ENCODE peak calls at places on chromosomes 13 and 19, in nine cellular contexts. B, M, J, D, Y, E, A, T and P are unnamed samples.
A peak's percentile ranks its signal among the peaks of the same experiment; 100 is the strongest.

GRCh38 chr19:47109541-47110375 is 3.8 kb downstream of the ZC3H4 start:
- DNase-seq in J (peak; percentile 55), D (no peak), M (no peak), T (no peak), Y (no peak), A (peak; percentile 25), B (no peak), E (no peak), P (peak; percentile 11)

GRCh38 chr13:67048084-67048792 is 181.9 kb downstream of the PCDH9 start:
- DNase-seq in Y (no peak), A (no peak), E (no peak), M (no peak), T (no peak), D (no peak), J (no peak), B (no peak), P (no peak)

GRCh38 chr13:33323766-33324525 is 38.4 kb upstream of the STARD13 start:
- DNase-seq in A (no peak), Y (no peak), M (no peak), E (no peak), T (no peak), B (no peak), J (no peak), D (no peak), P (no peak)

GRCh38 chr13:112342841-112343361 is 33.3 kb upstream of the SPACA7 start:
- DNase-seq in A (no peak), M (no peak), Y (no peak), J (no peak), D (no peak), B (no peak), T (no peak), E (no peak), P (no peak)

GRCh38 chr13:41554626-41555386 is 97.5 kb downstream of the RGCC start:
- DNase-seq in B (no peak), M (no peak), J (no peak), Y (no peak), D (no peak), E (no peak), T (no peak), A (no peak), P (no peak)

GRCh38 chr13:110280996-110281688 is 25.8 kb downstream of the COL4A1 start:
- DNase-seq in Y (no peak), D (no peak), E (peak; percentile 78), A (no peak), B (no peak), M (no peak), J (no peak), T (no peak), P (no peak)

GRCh38 chr13:75299913-75300862 is 181.8 kb downstream of the TBC1D4 start:
- DNase-seq in Y (no peak), D (no peak), B (no peak), T (no peak), M (no peak), E (no peak), A (no peak), J (no peak), P (peak; percentile 14)

GRCh38 chr13:67128148-67128547 is 102.0 kb downstream of the PCDH9 start:
- DNase-seq in T (no peak), B (no peak), Y (no peak), A (no peak), D (no peak), M (peak; percentile 20), E (no peak), J (no peak), P (no peak)

GRCh38 chr19:11453468-11454341 is 18.3 kb downstream of the PRKCSH start:
- DNase-seq in E (no peak), M (no peak), T (no peak), D (no peak), A (no peak), B (no peak), Y (no peak), J (no peak), P (no peak)

GRCh38 chr19:1859319-1859718 is 4.1 kb downstream of the KLF16 start:
- DNase-seq in E (no peak), J (no peak), Y (no peak), M (no peak), A (no peak), D (no peak), T (no peak), B (no peak), P (no peak)

GRCh38 chr13:26468203-26468602 is 89.3 kb upstream of the WASF3 start:
- DNase-seq in D (no peak), E (no peak), J (peak; percentile 32), A (no peak), M (no peak), Y (peak; percentile 32), B (no peak), T (no peak), P (no peak)

GRCh38 chr13:53336441-53337160 is 308.0 kb downstream of the OLFM4 start:
- DNase-seq in M (no peak), Y (no peak), E (no peak), D (no peak), J (no peak), A (no peak), B (no peak), T (no peak), P (no peak)

GRCh38 chr13:101691326-101691725 is 238.9 kb downstream of the ITGBL1 start:
- DNase-seq in Y (no peak), A (no peak), M (no peak), T (no peak), J (no peak), B (no peak), D (no peak), E (no peak), P (no peak)

GRCh38 chr19:50432658-50433057 is at the start of gene MYBPC2:
- DNase-seq in D (no peak), E (no peak), B (no peak), A (no peak), J (no peak), Y (no peak), T (no peak), M (no peak), P (no peak)

GRCh38 chr13:57212989-57213388 is 46.0 kb downstream of the PRR20E start:
- DNase-seq in Y (no peak), A (no peak), B (no peak), M (no peak), E (no peak), D (no peak), T (no peak), J (no peak), P (no peak)

GRCh38 chr13:113408562-113408961 is 44.6 kb upstream of the GRTP1 start:
- DNase-seq in A (no peak), J (no peak), E (no peak), B (no peak), D (no peak), T (no peak), Y (no peak), M (no peak), P (no peak)

GRCh38 chr13:40933508-40933907 is 85.6 kb downstream of the ELF1 start:
- DNase-seq in J (no peak), B (no peak), T (no peak), Y (no peak), A (no peak), D (no peak), M (no peak), E (no peak), P (no peak)

GRCh38 chr13:21012841-21013681 is 48.3 kb downstream of the LATS2 start:
- DNase-seq in D (no peak), Y (no peak), J (no peak), T (no peak), A (no peak), B (no peak), M (no peak), E (no peak), P (no peak)

GRCh38 chr19:55913643-55914268 is 18.4 kb downstream of the NLRP13 start:
- DNase-seq in Y (no peak), D (peak; percentile 13), B (no peak), T (no peak), J (peak; percentile 7), M (no peak), E (no peak), A (no peak), P (no peak)

GRCh38 chr19:30662211-30662861 is 290.2 kb downstream of the ZNF536 start:
- DNase-seq in A (no peak), D (no peak), B (no peak), E (no peak), Y (no peak), T (no peak), M (no peak), J (no peak), P (no peak)

GRCh38 chr19:13260883-13261653 is 110.9 kb downstream of the IER2 start:
- DNase-seq in E (no peak), Y (no peak), J (peak; percentile 81), A (no peak), M (no peak), T (no peak), D (peak; percentile 94), B (no peak), P (no peak)

GRCh38 chr19:35348909-35349611 is 1.4 kb downstream of the FFAR1 start:
- DNase-seq in J (no peak), T (peak; percentile 5), D (no peak), M (no peak), A (no peak), Y (no peak), B (no peak), E (no peak), P (no peak)

GRCh38 chr13:25980255-25980654 is 71.6 kb downstream of the SHISA2 start:
- DNase-seq in B (peak; percentile 33), A (no peak), D (peak; percentile 18), T (no peak), E (no peak), J (no peak), Y (no peak), M (peak; percentile 10), P (peak; percentile 8)

GRCh38 chr13:33285420-33286124 is at the start of gene STARD13:
- DNase-seq in Y (peak; percentile 54), J (peak; percentile 98), B (peak; percentile 79), A (no peak), D (peak; percentile 59), M (peak; percentile 93), E (peak; percentile 95), T (peak; percentile 91), P (peak; percentile 93)

GRCh38 chr13:31951215-31951678 is 80.3 kb upstream of the FRY start:
- DNase-seq in A (no peak), B (no peak), T (no peak), E (peak; percentile 81), D (no peak), M (no peak), Y (no peak), J (peak; percentile 12), P (no peak)

GRCh38 chr13:111508902-111509509 is 188.6 kb downstream of the TEX29 start:
- DNase-seq in Y (no peak), T (no peak), B (no peak), E (no peak), A (no peak), M (no peak), J (no peak), D (no peak), P (no peak)

GRCh38 chr13:43561081-43561480 is 225.7 kb downstream of the ENOX1 start:
- DNase-seq in B (no peak), D (no peak), A (no peak), Y (no peak), E (no peak), M (no peak), T (no peak), J (no peak), P (no peak)

GRCh38 chr13:106151056-106151699 is 384.3 kb downstream of the EFNB2 start:
- DNase-seq in Y (no peak), D (peak; percentile 87), B (no peak), A (no peak), T (no peak), J (peak; percentile 86), E (no peak), M (peak; percentile 66), P (no peak)

GRCh38 chr19:13052447-13053232 is 50.0 kb downstream of the LYL1 start:
- DNase-seq in E (no peak), T (no peak), D (no peak), J (no peak), Y (no peak), A (no peak), B (no peak), M (no peak), P (no peak)

GRCh38 chr13:23651887-23652286 is 81.7 kb downstream of the TNFRSF19 start:
- DNase-seq in T (no peak), A (no peak), E (no peak), Y (no peak), D (no peak), M (no peak), J (no peak), B (no peak), P (no peak)

GRCh38 chr13:38888309-38888708 is 102.3 kb downstream of the STOML3 start:
- DNase-seq in D (no peak), Y (no peak), J (peak; percentile 34), T (no peak), A (no peak), M (no peak), B (no peak), E (no peak), P (no peak)